ENCODE peak calls at places on chromosome 15, in six cellular contexts. D, W, E, X, Z and P are unnamed samples.

GRCh38 chr15:61335998-61336648 is 107.0 kb upstream of the RORA start:
- DNase-seq in D (no peak), W (no peak), E (no peak), X (no peak), Z (no peak), P (no peak)

GRCh38 chr15:50786871-50787270 is 21.4 kb upstream of the SPPL2A start:
- DNase-seq in D (no peak), W (no peak), E (no peak), X (peak), Z (no peak), P (no peak)

GRCh38 chr15:67560320-67560719 is 17.8 kb downstream of the MAP2K5 start:
- DNase-seq in D (no peak), W (no peak), E (no peak), X (no peak), Z (no peak), P (no peak)

GRCh38 chr15:69305204-69305931 is 6.7 kb downstream of the PAQR5 start:
- DNase-seq in D (no peak), W (no peak), E (no peak), X (peak), Z (no peak), P (no peak)

GRCh38 chr15:100115711-100116090 is 226.1 kb downstream of the ADAMTS17 start:
- DNase-seq in D (no peak), W (no peak), E (no peak), X (peak), Z (no peak), P (no peak)

GRCh38 chr15:84937144-84937543 is 44.5 kb upstream of the PDE8A start:
- DNase-seq in D (no peak), W (no peak), E (no peak), X (no peak), Z (no peak), P (no peak)

GRCh38 chr15:41367418-41367817 is 34.7 kb downstream of the NUSAP1 start:
- DNase-seq in D (no peak), W (no peak), E (no peak), X (no peak), Z (peak), P (no peak)

GRCh38 chr15:70912187-70912586 is 19.6 kb downstream of the LRRC49 start:
- DNase-seq in D (no peak), W (no peak), E (no peak), X (peak), Z (no peak), P (no peak)

GRCh38 chr15:30042556-30042955 is 40.2 kb upstream of the GOLGA8J start:
- DNase-seq in D (no peak), W (no peak), E (no peak), X (no peak), Z (no peak), P (no peak)

GRCh38 chr15:20294651-20295237 is 246.9 kb downstream of the GOLGA6L6 start:
- DNase-seq in D (peak), W (no peak), E (no peak), X (no peak), Z (no peak), P (no peak)

DNA sequence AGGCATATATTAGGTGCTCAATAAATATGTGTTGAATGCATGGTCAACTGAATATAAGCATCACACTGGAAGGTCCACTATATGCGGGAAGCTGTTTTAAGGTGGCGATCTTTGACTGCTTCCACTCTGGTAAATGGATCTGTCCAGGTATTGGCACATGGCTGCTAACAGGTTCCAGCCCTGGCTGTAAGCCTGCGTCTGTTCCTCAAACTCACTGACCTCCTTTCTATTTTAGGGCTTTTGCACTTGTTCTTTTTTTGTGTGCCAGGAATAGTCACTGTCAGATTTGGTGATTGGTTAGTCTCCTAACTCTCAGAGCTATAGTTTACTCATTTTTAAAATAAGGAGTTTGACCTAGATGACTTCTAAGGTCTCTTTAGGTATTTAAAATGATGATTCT is 46.2 kb downstream of the ADAMTSL3 start:
- DNase-seq in D (no peak), W (no peak), E (no peak), X (no peak), Z (no peak), P (no peak)
- TF ChIP-seq CTCF in D (no peak), W (no peak), E (no peak), X (no peak), Z (no peak), P (no peak)

GRCh38 chr15:98735304-98735703 is 87.0 kb downstream of the IGF1R start:
- DNase-seq in D (no peak), W (no peak), E (no peak), X (no peak), Z (no peak), P (no peak)
- TF ChIP-seq CTCF in D (no peak), W (no peak), E (no peak), X (no peak), Z (no peak), P (no peak)

DNA sequence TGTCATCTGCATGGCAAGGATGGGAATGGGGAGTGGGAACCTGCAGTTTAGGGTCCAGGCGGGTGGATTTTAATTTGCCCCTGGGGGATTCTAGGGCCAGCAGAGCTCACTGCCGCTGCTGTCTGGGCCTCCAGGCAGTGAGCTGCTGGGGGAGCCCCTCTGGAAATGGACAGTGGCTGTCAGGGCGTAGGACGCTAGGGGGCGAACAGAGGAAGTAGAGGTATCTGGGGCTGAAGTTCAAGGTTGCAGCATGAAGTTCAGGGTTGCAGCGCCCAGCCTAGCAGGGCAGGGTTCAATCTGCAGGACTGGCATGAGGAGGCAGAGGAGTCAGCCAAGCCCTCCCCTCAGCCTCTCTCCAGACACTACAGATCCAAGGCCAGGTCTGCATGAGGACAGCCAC is 49.5 kb downstream of the APBA2 start:
- DNase-seq in D (no peak), W (peak), E (peak), X (no peak), Z (peak), P (no peak)
- TF ChIP-seq CTCF in D (no peak), W (peak), E (peak), X (peak), Z (peak), P (no peak)

DNA sequence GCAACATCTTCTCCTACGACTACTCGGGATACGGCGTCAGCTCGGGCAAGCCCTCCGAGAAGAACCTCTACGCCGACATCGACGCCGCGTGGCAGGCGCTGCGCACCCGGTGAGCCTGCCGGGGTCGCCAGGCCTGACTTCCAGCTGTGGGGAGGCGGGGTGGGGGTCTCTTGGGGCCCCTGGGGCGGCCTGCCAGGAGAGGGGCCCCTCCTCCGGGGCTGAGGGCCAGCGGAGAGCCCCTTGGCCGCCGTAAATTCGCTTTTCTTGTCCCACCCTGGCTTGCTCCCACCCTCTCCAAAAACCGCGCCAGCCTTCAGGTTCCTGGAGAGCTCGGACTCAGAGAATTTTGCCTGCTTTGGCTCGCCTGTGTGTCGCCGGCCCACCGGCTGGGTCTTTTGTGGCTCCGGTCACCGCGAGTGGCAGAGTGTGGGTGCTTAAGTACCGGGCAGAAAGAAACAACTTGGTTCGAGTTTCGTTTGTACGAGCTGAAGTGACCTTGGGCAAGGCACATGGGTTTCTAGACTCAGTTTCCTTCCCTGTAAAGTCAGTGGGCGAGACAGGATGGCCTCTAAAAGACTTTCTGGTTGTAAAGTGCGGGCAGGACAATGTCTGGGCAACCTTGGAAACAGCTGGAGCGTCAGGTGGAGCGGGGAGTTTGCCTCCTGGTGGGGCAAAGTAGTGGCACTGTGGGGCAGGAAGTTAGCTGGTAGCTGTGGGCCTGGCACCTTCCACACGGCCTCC is 971 bp downstream of the ABHD17C start:
- DNase-seq in D (no peak), W (peak), E (peak), X (peak), Z (peak), P (no peak)
- TF ChIP-seq CTCF in D (no peak), W (peak), E (no peak), X (peak), Z (peak), P (no peak)

GRCh38 chr15:78438595-78439285 is 724 bp downstream of the IREB2 start:
- DNase-seq in D (peak), W (peak), E (no peak), X (no peak), Z (peak), P (no peak)
- TF ChIP-seq CTCF in D (peak), W (no peak), E (no peak), X (peak), Z (peak), P (peak)

DNA sequence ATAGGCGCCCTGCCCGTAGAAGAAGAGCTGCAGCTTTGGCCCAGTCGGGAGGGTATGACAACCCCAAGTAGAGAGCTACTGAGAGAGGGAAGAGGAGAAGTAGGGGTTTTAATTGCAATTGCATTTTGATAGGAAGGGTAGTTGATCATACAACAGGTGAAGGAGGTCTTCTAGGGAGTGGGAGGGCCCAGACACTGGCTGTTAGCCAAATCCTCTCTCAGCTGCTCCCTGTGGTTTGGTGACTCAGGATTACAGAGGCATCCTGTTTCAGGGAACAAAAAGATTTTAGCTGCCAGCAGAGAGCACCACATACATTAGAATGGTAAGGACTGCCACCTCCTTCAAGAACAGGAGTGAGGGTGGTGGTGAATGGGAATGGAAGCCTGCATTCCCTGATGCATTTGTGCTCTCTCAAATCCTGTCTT is 408.9 kb upstream of the THBS1 start:
- DNase-seq in D (peak), W (peak), E (no peak), X (peak), Z (peak), P (no peak)
- TF ChIP-seq CTCF in D (peak), W (peak), E (no peak), X (peak), Z (peak), P (peak)

GRCh38 chr15:45962733-45963132 is 327.9 kb downstream of the SQOR start:
- DNase-seq in D (no peak), W (no peak), E (no peak), X (no peak), Z (no peak), P (no peak)
- TF ChIP-seq CTCF in D (no peak), W (no peak), E (no peak), X (no peak), Z (no peak), P (no peak)